ENCODE peak calls at places on chromosomes 5 and 9, in eight cellular contexts. F is progenitor cell of endocrine pancreas; M is stimulated activated CD8-positive, alpha-beta memory T cell treated with anti-CD3 and anti-CD28 coated beads, Interleukin-7, amount 100 ng/mL, for 24 hours; Q is ELF-1; C is NCI-H345; S is stomach; B is posterior vena cava; I is pons. D is an unnamed sample.

GRCh38 chr9:129932303-129933151 is 97.3 kb downstream of the USP20 start:
- DNase-seq in F (no peak), B (no peak), Q (no peak), M (no peak), C (no peak), I (peak; percentile 59), S (no peak), D (no peak)

GRCh38 chr5:103013933-103014552 is 105.9 kb downstream of the GIN1 start:
- DNase-seq in F (no peak), S (no peak), C (no peak), I (no peak), Q (no peak), B (no peak), M (no peak), D (no peak)

GRCh38 chr5:135491552-135492318 is 39.6 kb upstream of the TIFAB start:
- DNase-seq in B (no peak), I (no peak), Q (peak; percentile 84), S (peak; percentile 30), M (no peak), C (peak; percentile 97), F (peak; percentile 41), D (no peak)

GRCh38 chr5:52725781-52726180 is 61.9 kb upstream of the ITGA1 start:
- DNase-seq in M (no peak), S (no peak), C (peak; percentile 37), Q (no peak), B (no peak), I (no peak), F (no peak), D (no peak)

GRCh38 chr5:91486638-91487037 is 103.5 kb upstream of the ARRDC3 start:
- DNase-seq in B (no peak), C (no peak), M (no peak), F (no peak), S (no peak), I (no peak), Q (no peak), D (no peak)

GRCh38 chr5:134073404-134073803 is 41.1 kb upstream of the TCF7 start:
- DNase-seq in F (no peak), S (no peak), C (no peak), M (no peak), B (no peak), I (no peak), Q (no peak), D (no peak)

GRCh38 chr5:25516136-25516535 is 871.4 kb upstream of the CDH10 start:
- DNase-seq in B (no peak), F (no peak), C (no peak), M (no peak), Q (no peak), S (no peak), I (no peak), D (no peak)

GRCh38 chr5:386432-387341 is 56.3 kb upstream of the EXOC3 start:
- DNase-seq in M (no peak), C (peak; percentile 49), B (peak; percentile 43), I (no peak), F (peak; percentile 1), S (no peak), Q (peak; percentile 55), D (no peak)

GRCh38 chr5:132219981-132220380 is 7.7 kb downstream of the P4HA2 start:
- DNase-seq in Q (no peak), F (no peak), S (no peak), M (no peak), C (no peak), I (no peak), B (peak; percentile 12), D (no peak)

GRCh38 chr9:111118256-111118950 is 80.1 kb upstream of the LPAR1 start:
- DNase-seq in M (no peak), S (no peak), B (no peak), Q (no peak), C (no peak), F (no peak), I (no peak), D (no peak)

GRCh38 chr5:149452007-149452664 is 73.0 kb upstream of the IL17B start:
- DNase-seq in M (no peak), Q (peak; percentile 95), I (peak; percentile 22), F (peak; percentile 18), S (peak; percentile 84), C (no peak), B (peak; percentile 88), D (no peak)

GRCh38 chr5:151742870-151743294 is 15.5 kb downstream of the ATOX1 start:
- DNase-seq in B (no peak), S (no peak), F (peak; percentile 21), M (no peak), I (peak; percentile 77), Q (peak; percentile 68), C (peak; percentile 24), D (peak; percentile 56)

GRCh38 chr5:18141260-18141659 is 507.0 kb downstream of the TAF11L14 start:
- DNase-seq in C (no peak), F (no peak), I (no peak), S (no peak), Q (no peak), B (no peak), M (no peak), D (no peak)

GRCh38 chr5:129899454-129899853 is 4.8 kb upstream of the CHSY3 start:
- DNase-seq in B (no peak), Q (no peak), C (no peak), M (no peak), I (peak; percentile 40), F (no peak), S (no peak), D (peak; percentile 32)

GRCh38 chr5:83374547-83374946 is 97.0 kb upstream of the VCAN start:
- DNase-seq in C (no peak), S (no peak), Q (no peak), M (no peak), F (no peak), B (no peak), I (no peak), D (no peak)

GRCh38 chr9:12964271-12964670 is 189.5 kb downstream of the LURAP1L start:
- DNase-seq in C (no peak), I (no peak), B (no peak), S (no peak), F (no peak), Q (no peak), M (no peak), D (no peak)

GRCh38 chr5:16886366-16886736 is 49.7 kb downstream of the MYO10 start:
- DNase-seq in S (no peak), Q (no peak), C (no peak), B (no peak), F (no peak), M (no peak), I (no peak), D (peak; percentile 77)

GRCh38 chr5:36363101-36363500 is 61.4 kb upstream of the RANBP3L start:
- DNase-seq in S (no peak), C (no peak), B (no peak), Q (peak; percentile 42), I (no peak), M (no peak), F (no peak), D (no peak)

GRCh38 chr9:99169982-99170761 is 51.6 kb downstream of the ALG2 start:
- DNase-seq in F (no peak), M (no peak), Q (peak; percentile 88), C (peak; percentile 11), I (no peak), B (no peak), S (no peak), D (no peak)

GRCh38 chr5:9927106-9927505 is 297.0 kb upstream of the TAS2R1 start:
- DNase-seq in C (no peak), I (no peak), B (no peak), Q (peak; percentile 38), M (no peak), S (no peak), F (no peak), D (no peak)

GRCh38 chr9:134226221-134226930 is 62.0 kb upstream of the RNU6ATAC start:
- DNase-seq in Q (no peak), F (no peak), C (no peak), I (no peak), B (no peak), S (peak; percentile 37), M (no peak), D (no peak)